ENCODE peak calls at places on chromosome 12, in five cellular contexts. E is breast epithelium, W is iPS DF 6.9, T is GM23338, I is PC-3. R is an unnamed sample. For H3K4me1, the result is how much of the 10 kb centered on the place peaks cover.

GRCh38 chr12:14167005-14167628 is 185.7 kb upstream of the GRIN2B start:
- DNase-seq in E (no peak), W (peak), T (peak), I (peak), R (no peak)

GRCh38 chr12:69062838-69063237 is 129.9 kb upstream of the CPM start:
- DNase-seq in E (no peak), W (no peak), T (no peak), I (no peak), R (no peak)

GRCh38 chr12:42660968-42661937 is 71.7 kb upstream of the PRICKLE1 start:
- DNase-seq in E (no peak), W (no peak), T (no peak), I (peak), R (no peak)

GRCh38 chr12:23282701-23283100 is 657.7 kb downstream of the ETNK1 start:
- DNase-seq in E (no peak), W (no peak), T (no peak), I (no peak), R (no peak)

GRCh38 chr12:87866602-87867292 is 162.5 kb downstream of the C12orf50 start:
- DNase-seq in E (no peak), W (no peak), T (peak), I (peak), R (no peak)

GRCh38 chr12:108757842-108758241 is 26.5 kb upstream of the CORO1C start:
- DNase-seq in E (no peak), W (no peak), T (no peak), I (no peak), R (no peak)

GRCh38 chr12:82874935-82875334 is 188.2 kb downstream of the TMTC2 start:
- DNase-seq in E (no peak), W (no peak), T (no peak), I (peak), R (no peak)

GRCh38 chr12:75711276-75711675 is 199.9 kb upstream of the KRR1 start:
- DNase-seq in E (no peak), W (no peak), T (peak), I (no peak), R (no peak)

GRCh38 chr12:52298677-52299076 is 7.3 kb upstream of the KRT81 start:
- DNase-seq in E (no peak), W (no peak), T (no peak), I (no peak), R (no peak)

GRCh38 chr12:94208433-94208921 is 60.1 kb downstream of the PLXNC1 start:
- DNase-seq in E (no peak), W (no peak), T (no peak), I (no peak), R (no peak)

GRCh38 chr12:99281277-99281676 is 366.3 kb upstream of the GARIN6 start:
- DNase-seq in E (no peak), W (no peak), T (no peak), I (peak), R (no peak)

GRCh38 chr12:7501031-7501585 is 2.5 kb downstream of the CD163 start:
- DNase-seq in E (no peak), W (no peak), T (no peak), I (no peak), R (no peak)

GRCh38 chr12:75699251-75699650 is 187.8 kb upstream of the KRR1 start:
- DNase-seq in E (no peak), W (no peak), T (no peak), I (no peak), R (no peak)

GRCh38 chr12:2258035-2258434 is 205.2 kb downstream of the CACNA1C start:
- DNase-seq in E (no peak), W (no peak), T (no peak), I (no peak), R (no peak)

GRCh38 chr12:2959508-2960431 is 573 bp downstream of the TEAD4 start:
- DNase-seq in E (no peak), W (no peak), T (peak), I (peak), R (no peak)

GRCh38 chr12:47442310-47442709 is 263.5 kb downstream of the RPAP3 start:
- DNase-seq in E (no peak), W (no peak), T (no peak), I (peak), R (no peak)

GRCh38 chr12:105444050-105444808 is 113.7 kb downstream of the C12orf75 start:
- DNase-seq in E (no peak), W (no peak), T (no peak), I (no peak), R (no peak)

GRCh38 chr12:76183459-76184186 is 99.1 kb upstream of the NAP1L1 start:
- DNase-seq in E (no peak), W (no peak), T (no peak), I (peak), R (no peak)

GRCh38 chr12:14950982-14951746 is 10.2 kb downstream of the ARHGDIB start:
- DNase-seq in E (no peak), W (no peak), T (peak), I (peak), R (no peak)

GRCh38 chr12:5276327-5276880 is 155.5 kb upstream of the NTF3 start:
- DNase-seq in E (no peak), W (no peak), T (no peak), I (no peak), R (no peak)

GRCh38 chr12:118102070-118102469 is 1.7 kb downstream of the VSIG10 start:
- DNase-seq in E (peak), W (no peak), T (no peak), I (peak), R (no peak)

GRCh38 chr12:50257226-50258166 is 25.8 kb downstream of the LIMA1 start:
- DNase-seq in E (no peak), W (no peak), T (no peak), I (peak), R (no peak)

GRCh38 chr12:112813836-112814235 is 22.3 kb downstream of the RPH3A start:
- DNase-seq in E (no peak), W (no peak), T (no peak), I (no peak), R (no peak)

GRCh38 chr12:29634057-29634456 is 136.6 kb upstream of the OVCH1 start:
- DNase-seq in E (no peak), W (no peak), T (no peak), I (no peak), R (no peak)

GRCh38 chr12:41189395-41190251 is 1.5 kb downstream of the PDZRN4 start:
- DNase-seq in E (no peak), W (no peak), T (peak), I (no peak), R (no peak)

GRCh38 chr12:122523280-122523679 is 3.5 kb downstream of the RSRC2 start:
- DNase-seq in E (no peak), W (no peak), T (no peak), I (no peak), R (no peak)
- H3K4me1 ChIP-seq in E (under half), W (under half), T (under half), I (under half), R (half or more)

DNA sequence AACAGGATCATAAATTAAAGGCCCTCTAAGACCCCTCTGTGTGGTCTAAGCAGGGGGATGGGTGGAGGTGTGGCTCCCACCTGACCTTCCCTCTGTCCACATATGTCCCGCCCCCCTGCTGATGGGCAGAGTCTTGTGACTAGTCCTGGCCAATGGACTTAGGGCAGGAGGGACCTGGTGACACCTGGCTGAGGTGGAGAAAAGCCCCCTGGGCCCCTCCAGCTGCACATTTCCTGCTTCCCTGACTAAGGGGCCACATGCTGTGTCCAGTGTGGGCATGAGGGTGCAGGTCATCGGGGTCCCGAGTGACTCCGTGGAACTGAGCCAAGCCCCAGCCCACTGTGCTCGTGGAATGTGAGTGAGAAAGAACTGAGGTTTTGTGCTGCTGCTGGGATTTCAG is 254.7 kb downstream of the ADGRD1 start:
- DNase-seq in E (no peak), W (no peak), T (no peak), I (no peak), R (no peak)
- H3K4me1 ChIP-seq in E (under half), W (under half), T (under half), I (under half), R (under half)

GRCh38 chr12:12800406-12801180 is 12.6 kb upstream of the DDX47 start:
- DNase-seq in E (no peak), W (no peak), T (no peak), I (peak), R (no peak)

GRCh38 chr12:12796928-12797788 is 11.7 kb downstream of the APOLD1 start:
- DNase-seq in E (no peak), W (no peak), T (no peak), I (no peak), R (no peak)

GRCh38 chr12:12798480-12798879 is 13.0 kb downstream of the APOLD1 start:
- DNase-seq in E (no peak), W (no peak), T (no peak), I (no peak), R (no peak)

GRCh38 chr12:12797789-12798142 is 12.3 kb downstream of the APOLD1 start:
- DNase-seq in E (no peak), W (no peak), T (no peak), I (no peak), R (no peak)

DNA sequence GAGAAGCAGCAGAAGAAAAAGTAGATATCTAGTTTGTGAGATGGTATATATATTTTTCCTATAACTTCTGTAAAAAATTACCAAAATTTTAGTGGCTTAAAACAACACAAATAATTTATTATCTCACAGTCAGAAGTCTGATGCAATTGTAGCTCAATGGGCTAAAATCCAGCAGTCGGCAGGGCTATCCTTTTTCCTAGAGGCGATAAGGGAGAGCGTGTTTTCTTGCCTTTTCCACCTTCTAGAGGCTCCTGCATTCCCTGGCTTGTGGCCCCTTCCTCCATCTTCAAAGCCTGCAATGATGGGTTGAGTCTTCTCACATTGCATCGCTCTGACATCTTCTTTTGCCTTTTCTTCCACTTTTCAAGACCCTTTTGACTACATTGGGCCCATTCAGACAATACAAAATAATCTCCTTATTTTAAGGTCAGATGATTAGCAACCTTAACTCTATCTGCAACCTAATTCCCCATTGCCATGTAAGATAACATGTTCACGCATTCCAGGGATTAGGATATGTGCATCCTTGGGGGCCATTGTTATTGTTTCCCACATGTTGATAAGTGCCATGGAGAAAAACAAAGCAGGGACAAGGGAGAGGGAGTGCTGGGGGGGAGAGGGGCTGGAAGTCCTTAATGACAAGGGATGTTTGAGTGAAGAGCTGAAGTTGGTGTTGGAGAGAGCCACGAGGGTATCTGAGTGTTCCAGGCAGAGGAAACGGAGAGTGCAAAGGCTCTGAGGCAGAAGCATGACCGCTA is 13.8 kb upstream of the DDX47 start:
- DNase-seq in E (no peak), W (no peak), T (no peak), I (no peak), R (no peak)
- H3K4me1 ChIP-seq in E (under half), W (under half), T (under half), I (under half), R (under half)

GRCh38 chr12:124506832-124507153 is 60.6 kb downstream of the NCOR2 start:
- DNase-seq in E (no peak), W (no peak), T (no peak), I (no peak), R (no peak)

GRCh38 chr12:124503305-124503704 is 64.1 kb downstream of the NCOR2 start:
- DNase-seq in E (no peak), W (no peak), T (no peak), I (no peak), R (no peak)

GRCh38 chr12:124506145-124506831 is 61.1 kb downstream of the NCOR2 start:
- DNase-seq in E (no peak), W (no peak), T (no peak), I (peak), R (peak)

GRCh38 chr12:124504273-124505000 is 63.0 kb downstream of the NCOR2 start:
- DNase-seq in E (no peak), W (no peak), T (peak), I (no peak), R (no peak)

GRCh38 chr12:124505001-124505818 is 62.2 kb downstream of the NCOR2 start:
- DNase-seq in E (no peak), W (no peak), T (no peak), I (no peak), R (no peak)
- H3K4me1 ChIP-seq in E (half or more), W (under half), T (half or more), I (under half), R (half or more)

GRCh38 chr12:132538336-132539015 is 48.5 kb downstream of the FBRSL1 start:
- DNase-seq in E (no peak), W (no peak), T (no peak), I (no peak), R (no peak)
- H3K4me1 ChIP-seq in E (under half), W (under half), T (under half), I (under half), R (under half)

GRCh38 chr12:64666054-64666914 is 56.0 kb downstream of the RASSF3 start:
- DNase-seq in E (no peak), W (no peak), T (no peak), I (peak), R (no peak)
- H3K4me1 ChIP-seq in E (under half), W (under half), T (half or more), I (under half), R (half or more)

GRCh38 chr12:64451687-64452558 is at the start of gene TBK1:
- DNase-seq in E (peak), W (peak), T (peak), I (peak), R (peak)
- H3K4me1 ChIP-seq in E (under half), W (under half), T (under half), I (under half), R (under half)

R was measured in esophagus squamous epithelium.